ENCODE peak calls at places on chromosomes 5 and 9, in six cellular contexts. N is A549, W is GM12878, L is HepG2, Z is endothelial cell of umbilical vein, S is K562. M is an unnamed sample.

GRCh38 chr9:132187006-132187760 is 25.3 kb downstream of the NTNG2 start:
- DNase-seq in N (no peak), W (no peak), L (no peak), Z (no peak), S (no peak), M (peak; percentile 46)

GRCh38 chr9:89920901-89921300 is 316.1 kb downstream of the GADD45G start:
- DNase-seq in N (no peak), W (no peak), L (no peak), Z (no peak), S (no peak), M (no peak)

GRCh38 chr5:96765043-96765442 is 42.7 kb downstream of the ERAP1 start:
- DNase-seq in N (no peak), W (no peak), L (no peak), Z (no peak), S (no peak), M (no peak)

GRCh38 chr5:112668016-112668415 is 69.7 kb upstream of the APC start:
- DNase-seq in N (no peak), W (no peak), L (no peak), Z (no peak), S (no peak), M (no peak)

GRCh38 chr9:137169764-137170460 is at the start of gene LRRC26:
- DNase-seq in N (no peak), W (no peak), L (no peak), Z (no peak), S (no peak), M (no peak)

GRCh38 chr5:38208782-38209378 is 49.5 kb upstream of the EGFLAM start:
- DNase-seq in N (peak; percentile 19), W (no peak), L (peak; percentile 46), Z (peak; percentile 22), S (peak; percentile 39), M (peak; percentile 52)

GRCh38 chr5:136730426-136730825 is 365.1 kb upstream of the TRPC7 start:
- DNase-seq in N (no peak), W (no peak), L (no peak), Z (no peak), S (no peak), M (no peak)

GRCh38 chr5:157388148-157388547 is 71.9 kb upstream of the NIPAL4 start:
- DNase-seq in N (no peak), W (no peak), L (no peak), Z (no peak), S (no peak), M (no peak)

GRCh38 chr9:114652776-114653555 is 4.6 kb downstream of the TEX53 start:
- DNase-seq in N (no peak), W (no peak), L (no peak), Z (no peak), S (no peak), M (no peak)

GRCh38 chr5:173420108-173420507 is 91.9 kb upstream of the STC2 start:
- DNase-seq in N (no peak), W (no peak), L (no peak), Z (no peak), S (no peak), M (no peak)

GRCh38 chr9:15306068-15306756 is 804 bp downstream of the TTC39B start:
- DNase-seq in N (no peak), W (no peak), L (peak; percentile 59), Z (peak; percentile 41), S (no peak), M (peak; percentile 55)

GRCh38 chr5:141172381-141173204 is at the start of gene PCDHB7:
- DNase-seq in N (peak; percentile 25), W (no peak), L (peak; percentile 36), Z (peak; percentile 35), S (peak; percentile 27), M (peak; percentile 49)

GRCh38 chr5:132655821-132656773 is 1.9 kb upstream of the IL13 start:
- DNase-seq in N (no peak), W (no peak), L (no peak), Z (peak; percentile 13), S (no peak), M (peak; percentile 74)

GRCh38 chr9:22954550-22954949 is 507.9 kb downstream of the DMRTA1 start:
- DNase-seq in N (no peak), W (no peak), L (no peak), Z (no peak), S (no peak), M (no peak)

GRCh38 chr5:157918811-157919742 is 60.1 kb upstream of the CLINT1 start:
- DNase-seq in N (no peak), W (no peak), L (no peak), Z (peak; percentile 11), S (no peak), M (no peak)

GRCh38 chr5:168110384-168110783 is 181.1 kb upstream of the WWC1 start:
- DNase-seq in N (no peak), W (no peak), L (no peak), Z (no peak), S (no peak), M (no peak)

GRCh38 chr5:168117469-168117868 is 174.0 kb upstream of the WWC1 start:
- DNase-seq in N (no peak), W (no peak), L (no peak), Z (no peak), S (no peak), M (no peak)

GRCh38 chr5:168111433-168111832 is 180.0 kb upstream of the WWC1 start:
- DNase-seq in N (no peak), W (no peak), L (no peak), Z (no peak), S (no peak), M (no peak)

GRCh38 chr5:168118042-168118668 is 173.3 kb upstream of the WWC1 start:
- DNase-seq in N (no peak), W (no peak), L (no peak), Z (no peak), S (no peak), M (no peak)

DNA sequence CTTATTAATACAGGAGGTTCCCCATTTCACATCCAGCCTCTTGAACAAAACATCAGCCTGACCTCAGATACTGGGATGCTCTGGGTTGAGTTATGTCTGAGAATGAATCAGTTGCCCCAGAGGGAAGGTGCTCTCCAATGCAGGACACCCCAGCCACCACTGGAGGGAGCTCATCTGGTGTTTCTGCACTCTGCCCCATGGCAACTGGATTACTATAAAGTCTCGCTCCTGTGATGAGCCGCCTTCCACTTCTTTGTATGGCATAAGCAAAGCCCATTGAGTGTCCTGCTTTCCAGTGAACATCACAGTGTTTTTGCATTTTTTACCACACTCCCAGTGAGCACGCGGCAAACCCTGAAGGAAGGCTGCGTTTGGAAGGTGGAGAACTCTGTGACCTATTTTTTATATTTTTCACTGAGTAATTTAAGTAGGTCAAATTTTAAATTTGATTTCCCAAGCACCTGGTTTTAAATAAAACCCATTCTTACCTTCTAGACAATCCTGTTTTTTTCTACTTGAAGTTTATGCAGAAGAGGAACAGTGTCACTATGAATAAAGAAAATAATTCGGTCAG is 176.9 kb upstream of the WWC1 start:
- DNase-seq in N (peak; percentile 70), W (no peak), L (peak; percentile 44), Z (peak; percentile 12), S (peak; percentile 65), M (peak; percentile 55)
- TF ChIP-seq CTCF in N (peak; percentile 67), W (peak; percentile 85), L (peak; percentile 82), Z (peak; percentile 32), S (peak; percentile 68), M (peak; percentile 75)

DNA sequence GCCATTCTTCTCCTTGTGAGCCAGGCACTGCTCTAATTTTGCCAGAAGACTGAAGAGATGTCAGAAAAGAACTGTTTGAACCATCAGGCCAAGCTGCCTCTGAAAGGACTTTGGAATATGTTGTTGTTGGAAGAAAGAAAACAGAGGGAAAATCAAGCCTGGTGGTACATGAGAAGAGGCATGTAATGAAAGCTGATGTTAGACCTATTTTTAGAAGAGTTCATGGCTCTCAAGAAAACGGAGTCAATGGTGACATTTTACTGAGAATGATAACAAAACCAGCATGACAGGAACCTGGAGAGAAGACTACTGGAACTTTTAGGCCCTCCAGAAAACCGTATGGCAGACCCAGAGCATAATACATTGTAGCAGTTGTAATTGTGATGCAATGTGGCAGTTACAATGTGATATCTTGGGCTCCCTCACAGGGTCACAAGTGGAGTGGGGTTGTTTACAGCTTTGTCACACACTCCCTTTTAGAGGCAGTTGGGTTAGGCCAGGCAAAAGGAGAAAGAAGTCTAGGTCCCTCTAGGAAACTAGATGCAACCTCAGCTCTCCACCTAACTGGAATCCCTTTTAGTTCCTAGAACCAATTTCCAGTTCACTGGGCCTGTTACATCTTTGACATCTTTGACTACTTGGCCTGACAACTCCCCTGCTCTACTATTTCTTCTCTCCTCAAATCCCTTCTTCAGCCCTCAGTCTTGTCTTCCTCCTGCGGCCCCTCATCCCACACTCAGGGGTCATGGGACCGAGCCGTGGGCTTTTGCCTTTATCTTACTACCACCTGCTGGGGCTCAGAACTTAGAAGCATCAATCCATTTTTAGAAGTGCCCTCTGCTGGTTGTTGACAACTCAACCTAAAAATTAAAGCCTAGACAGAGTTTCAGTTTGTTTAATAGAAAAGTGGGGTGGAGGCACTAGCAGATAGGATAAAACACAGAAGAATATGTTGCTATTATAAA is 61.2 kb upstream of the JAK2 start:
- DNase-seq in N (peak; percentile 32), W (no peak), L (peak; percentile 51), Z (peak; percentile 56), S (peak; percentile 33), M (peak; percentile 62)
- TF ChIP-seq MAX in N (no peak), W (no peak), L (no peak), Z (no peak), S (no peak), M (no peak)

DNA sequence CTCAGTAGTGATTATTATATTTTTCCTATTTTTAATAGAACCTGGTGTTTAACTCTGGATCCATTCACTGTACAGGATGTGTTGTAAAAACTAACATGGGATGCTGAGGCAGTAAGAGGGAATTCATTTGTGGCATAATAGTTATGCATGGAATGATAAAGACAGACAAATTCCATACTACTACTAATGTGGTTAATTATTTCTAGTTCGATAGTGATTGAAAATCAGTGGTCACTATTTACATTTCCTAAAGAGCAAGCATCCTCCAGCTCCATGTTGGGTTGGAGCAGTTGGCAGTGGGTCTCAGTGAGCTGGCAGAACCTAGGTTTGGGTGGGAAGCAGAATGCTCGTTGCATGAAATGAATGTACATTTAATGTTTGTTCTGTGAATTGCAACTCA is 122.6 kb downstream of the SAXO1 start:
- DNase-seq in N (no peak), W (no peak), L (no peak), Z (no peak), S (no peak), M (no peak)
- TF ChIP-seq MYC in N (no peak), W (no peak), L (no peak), Z (no peak), S (no peak), M (no peak)

DNA sequence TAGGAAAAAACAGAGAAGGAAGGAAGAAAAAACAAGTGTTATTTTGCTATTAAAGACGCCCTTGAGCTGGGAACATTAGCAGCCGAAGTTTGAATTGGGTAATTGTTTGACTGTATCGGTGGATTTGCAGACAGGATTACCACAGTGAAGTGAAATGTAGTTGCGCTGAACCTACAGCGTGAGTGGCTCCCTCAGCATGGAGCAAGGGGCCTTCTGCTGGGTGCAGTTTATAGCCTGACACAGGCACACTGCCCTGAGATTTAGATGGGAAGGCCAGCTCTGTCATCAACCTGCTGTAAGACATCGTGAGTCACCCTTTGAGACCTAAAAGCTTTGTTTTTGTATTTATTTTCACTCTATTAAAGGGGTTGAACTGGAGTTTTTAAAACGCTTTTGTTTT is 136.2 kb downstream of the ASTN2 start:
- DNase-seq in N (no peak), W (no peak), L (no peak), Z (no peak), S (no peak), M (no peak)
- TF ChIP-seq CTCF in N (no peak), W (no peak), L (no peak), Z (no peak), S (no peak), M (no peak)